ENCODE peak calls at places on chromosomes 5 and 9, in eight cellular contexts. U, W, H, Q, L, P, D and C are unnamed samples.

GRCh38 chr5:135921388-135921787 is 25.7 kb upstream of the IL9 start:
- DNase-seq in H (no peak), P (no peak), Q (no peak), L (no peak), D (no peak), U (peak; percentile 37), W (no peak), C (no peak)

GRCh38 chr5:73943375-73943774 is 317.4 kb downstream of the ARHGEF28 start:
- DNase-seq in P (no peak), Q (no peak), W (no peak), U (no peak), H (no peak), L (no peak), D (no peak), C (no peak)

GRCh38 chr5:144697847-144698262 is 527.2 kb downstream of the KCTD16 start:
- DNase-seq in U (peak; percentile 92), H (no peak), P (no peak), D (no peak), L (no peak), Q (peak; percentile 93), W (no peak), C (no peak)

GRCh38 chr5:83925952-83926351 is 205.3 kb upstream of the HAPLN1 start:
- DNase-seq in L (no peak), H (no peak), D (no peak), W (no peak), P (no peak), U (peak; percentile 13), Q (no peak), C (no peak)

GRCh38 chr5:139232161-139232724 is 34.1 kb upstream of the SIL1 start:
- DNase-seq in L (no peak), D (no peak), P (no peak), U (no peak), W (no peak), Q (no peak), H (no peak), C (no peak)

GRCh38 chr5:34043099-34043876 is at the start of gene C1QTNF3:
- DNase-seq in L (no peak), U (no peak), D (no peak), W (no peak), H (no peak), P (no peak), Q (no peak), C (peak; percentile 25)

GRCh38 chr9:87706066-87706739 is 19.7 kb upstream of the CTSL start:
- DNase-seq in P (no peak), W (no peak), Q (no peak), L (no peak), H (no peak), D (no peak), U (no peak), C (no peak)

GRCh38 chr9:84371737-84372136 is 31.2 kb upstream of the SLC28A3 start:
- DNase-seq in L (no peak), H (no peak), D (no peak), P (no peak), U (peak; percentile 59), Q (peak; percentile 59), W (no peak), C (no peak)

GRCh38 chr5:149489605-149490037 is 61.6 kb downstream of the CSNK1A1 start:
- DNase-seq in U (no peak), H (no peak), Q (no peak), L (no peak), P (no peak), D (no peak), W (no peak), C (no peak)

GRCh38 chr5:120808606-120809005 is 344.5 kb downstream of the PRR16 start:
- DNase-seq in U (no peak), W (no peak), P (no peak), L (no peak), D (no peak), H (no peak), Q (no peak), C (no peak)

GRCh38 chr9:120257483-120257882 is 322.5 kb downstream of the CDK5RAP2 start:
- DNase-seq in P (no peak), U (no peak), D (no peak), L (peak; percentile 52), Q (no peak), W (no peak), H (no peak), C (no peak)

GRCh38 chr9:125889122-125889523 is 141.9 kb downstream of the PBX3 start:
- DNase-seq in L (no peak), P (peak; percentile 16), D (no peak), U (peak; percentile 33), Q (no peak), H (no peak), W (no peak), C (peak; percentile 43)

GRCh38 chr5:62790348-62790747 is 211.7 kb downstream of the LRRC70 start:
- DNase-seq in W (no peak), Q (no peak), H (no peak), P (no peak), L (no peak), D (no peak), U (no peak), C (no peak)

GRCh38 chr5:54603372-54603771 is 85.8 kb downstream of the SNX18 start:
- DNase-seq in W (no peak), L (no peak), H (no peak), Q (no peak), P (no peak), D (no peak), U (no peak), C (no peak)

GRCh38 chr9:80690340-80690939 is 998.9 kb downstream of the TLE1 start:
- DNase-seq in Q (no peak), H (no peak), L (no peak), D (no peak), U (no peak), W (no peak), P (no peak), C (no peak)

GRCh38 chr5:10454591-10455272 is 13.1 kb downstream of the ROPN1L start:
- DNase-seq in D (no peak), H (no peak), P (no peak), U (peak; percentile 91), W (no peak), L (no peak), Q (no peak), C (no peak)

GRCh38 chr9:121650220-121651013 is 1.0 kb upstream of the DAB2IP start:
- DNase-seq in U (peak; percentile 69), Q (no peak), H (no peak), D (no peak), W (peak; percentile 50), P (peak; percentile 89), L (no peak), C (no peak)

GRCh38 chr9:87708989-87709706 is 16.8 kb upstream of the CTSL start:
- DNase-seq in H (no peak), Q (no peak), L (no peak), W (no peak), D (no peak), U (no peak), P (no peak), C (no peak)

GRCh38 chr5:134142806-134143205 is 28.3 kb downstream of the TCF7 start:
- DNase-seq in D (no peak), P (no peak), H (no peak), L (no peak), Q (no peak), U (no peak), W (no peak), C (no peak)

GRCh38 chr9:124779368-124780059 is 2.6 kb downstream of the OLFML2A start:
- DNase-seq in W (no peak), D (no peak), U (peak; percentile 79), H (no peak), Q (peak; percentile 87), L (no peak), P (peak; percentile 56), C (no peak)